ENCODE peak calls at places on chromosome 2, in ten cellular contexts. One of them, this sample, is unnamed.

GRCh38 chr2:96225016-96225533 is 16.4 kb upstream of the STARD7 start:
- DNase-seq in fibroblast of lung: no peak
- DNase-seq in HFF-Myc: no peak
- DNase-seq in uterus: no peak
- DNase-seq in colonic mucosa: no peak
- DNase-seq in BE2C: no peak
- DNase-seq in ascending aorta: no peak
- DNase-seq in sigmoid colon: no peak
- DNase-seq in astrocyte of the spinal cord: no peak
- DNase-seq in cardiac fibroblast: no peak
- DNase-seq in this sample: no peak

GRCh38 chr2:75522543-75523312 is 38.0 kb downstream of the EVA1A start:
- DNase-seq in fibroblast of lung: peak
- DNase-seq in HFF-Myc: no peak
- DNase-seq in uterus: peak
- DNase-seq in colonic mucosa: no peak
- DNase-seq in BE2C: no peak
- DNase-seq in ascending aorta: no peak
- DNase-seq in sigmoid colon: no peak
- DNase-seq in astrocyte of the spinal cord: no peak
- DNase-seq in cardiac fibroblast: no peak
- DNase-seq in this sample: no peak

GRCh38 chr2:73107211-73107926 is 5.4 kb downstream of the RAB11FIP5 start:
- DNase-seq in fibroblast of lung: no peak
- DNase-seq in HFF-Myc: no peak
- DNase-seq in uterus: peak
- DNase-seq in colonic mucosa: no peak
- DNase-seq in BE2C: no peak
- DNase-seq in ascending aorta: peak
- DNase-seq in sigmoid colon: no peak
- DNase-seq in astrocyte of the spinal cord: no peak
- DNase-seq in cardiac fibroblast: no peak
- DNase-seq in this sample: no peak

GRCh38 chr2:111653103-111653624 is 230.8 kb downstream of the ANAPC1 start:
- DNase-seq in fibroblast of lung: no peak
- DNase-seq in HFF-Myc: no peak
- DNase-seq in uterus: no peak
- DNase-seq in colonic mucosa: no peak
- DNase-seq in BE2C: no peak
- DNase-seq in ascending aorta: no peak
- DNase-seq in sigmoid colon: no peak
- DNase-seq in astrocyte of the spinal cord: no peak
- DNase-seq in cardiac fibroblast: no peak
- DNase-seq in this sample: no peak

GRCh38 chr2:120620025-120620793 is 115.5 kb upstream of the GLI2 start:
- DNase-seq in fibroblast of lung: peak
- DNase-seq in HFF-Myc: peak
- DNase-seq in uterus: no peak
- DNase-seq in colonic mucosa: no peak
- DNase-seq in BE2C: no peak
- DNase-seq in ascending aorta: no peak
- DNase-seq in sigmoid colon: no peak
- DNase-seq in astrocyte of the spinal cord: peak
- DNase-seq in cardiac fibroblast: no peak
- DNase-seq in this sample: peak

GRCh38 chr2:75560022-75560767 is 544 bp downstream of the EVA1A start:
- DNase-seq in fibroblast of lung: peak
- DNase-seq in HFF-Myc: no peak
- DNase-seq in uterus: no peak
- DNase-seq in colonic mucosa: no peak
- DNase-seq in BE2C: no peak
- DNase-seq in ascending aorta: no peak
- DNase-seq in sigmoid colon: no peak
- DNase-seq in astrocyte of the spinal cord: peak
- DNase-seq in cardiac fibroblast: peak
- DNase-seq in this sample: no peak

GRCh38 chr2:45675130-45675812 is 23.8 kb downstream of the PRKCE start:
- DNase-seq in fibroblast of lung: no peak
- DNase-seq in HFF-Myc: no peak
- DNase-seq in uterus: no peak
- DNase-seq in colonic mucosa: peak
- DNase-seq in BE2C: peak
- DNase-seq in ascending aorta: no peak
- DNase-seq in sigmoid colon: no peak
- DNase-seq in astrocyte of the spinal cord: no peak
- DNase-seq in cardiac fibroblast: peak
- DNase-seq in this sample: no peak

GRCh38 chr2:11068856-11069526 is 86.3 kb upstream of the SLC66A3 start:
- DNase-seq in fibroblast of lung: no peak
- DNase-seq in HFF-Myc: no peak
- DNase-seq in uterus: no peak
- DNase-seq in colonic mucosa: no peak
- DNase-seq in BE2C: no peak
- DNase-seq in ascending aorta: no peak
- DNase-seq in sigmoid colon: no peak
- DNase-seq in astrocyte of the spinal cord: no peak
- DNase-seq in cardiac fibroblast: no peak
- DNase-seq in this sample: no peak

DNA sequence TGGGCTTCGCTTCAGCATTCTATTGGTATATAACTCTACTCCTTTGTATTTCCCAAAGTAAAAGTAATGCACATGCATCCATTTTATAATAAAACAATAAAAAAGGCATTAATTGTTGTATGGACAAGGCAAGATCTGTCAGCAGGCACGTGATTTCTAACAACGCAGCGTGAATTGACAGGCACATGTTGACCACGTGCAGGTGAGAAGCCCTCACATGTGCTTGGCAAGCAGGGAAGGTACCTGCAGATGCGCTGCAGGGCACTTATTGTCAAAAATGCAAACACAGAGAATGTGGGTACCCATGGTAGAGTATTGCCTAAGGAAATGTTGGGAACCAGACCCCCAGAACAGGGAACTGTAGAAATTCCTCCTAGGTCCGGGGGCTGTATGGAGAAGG is 515.0 kb upstream of the HS6ST1 start:
- DNase-seq in fibroblast of lung: no peak
- DNase-seq in HFF-Myc: no peak
- DNase-seq in uterus: no peak
- DNase-seq in colonic mucosa: no peak
- DNase-seq in BE2C: no peak
- DNase-seq in ascending aorta: no peak
- DNase-seq in sigmoid colon: no peak
- DNase-seq in astrocyte of the spinal cord: no peak
- DNase-seq in cardiac fibroblast: no peak
- DNase-seq in this sample: no peak
- TF ChIP-seq CTCF in fibroblast of lung: no peak
- TF ChIP-seq CTCF in HFF-Myc: no peak
- TF ChIP-seq CTCF in uterus: no peak
- TF ChIP-seq CTCF in colonic mucosa: no peak
- TF ChIP-seq CTCF in BE2C: no peak
- TF ChIP-seq CTCF in ascending aorta: no peak
- TF ChIP-seq CTCF in sigmoid colon: no peak
- TF ChIP-seq CTCF in astrocyte of the spinal cord: no peak
- TF ChIP-seq CTCF in cardiac fibroblast: no peak
- TF ChIP-seq CTCF in this sample: no peak

GRCh38 chr2:181468857-181469256 is 11.7 kb downstream of the ITGA4 start:
- DNase-seq in fibroblast of lung: peak
- DNase-seq in HFF-Myc: no peak
- DNase-seq in uterus: no peak
- DNase-seq in colonic mucosa: no peak
- DNase-seq in BE2C: no peak
- DNase-seq in ascending aorta: no peak
- DNase-seq in sigmoid colon: no peak
- DNase-seq in astrocyte of the spinal cord: no peak
- DNase-seq in cardiac fibroblast: no peak
- DNase-seq in this sample: no peak

GRCh38 chr2:181468313-181468712 is 11.1 kb downstream of the ITGA4 start:
- DNase-seq in fibroblast of lung: peak
- DNase-seq in HFF-Myc: no peak
- DNase-seq in uterus: no peak
- DNase-seq in colonic mucosa: no peak
- DNase-seq in BE2C: no peak
- DNase-seq in ascending aorta: no peak
- DNase-seq in sigmoid colon: no peak
- DNase-seq in astrocyte of the spinal cord: no peak
- DNase-seq in cardiac fibroblast: peak
- DNase-seq in this sample: no peak

GRCh38 chr2:181463573-181463972 is 6.4 kb downstream of the ITGA4 start:
- DNase-seq in fibroblast of lung: no peak
- DNase-seq in HFF-Myc: no peak
- DNase-seq in uterus: no peak
- DNase-seq in colonic mucosa: no peak
- DNase-seq in BE2C: no peak
- DNase-seq in ascending aorta: no peak
- DNase-seq in sigmoid colon: no peak
- DNase-seq in astrocyte of the spinal cord: no peak
- DNase-seq in cardiac fibroblast: no peak
- DNase-seq in this sample: no peak

GRCh38 chr2:181466661-181467576 is 9.7 kb downstream of the ITGA4 start:
- DNase-seq in fibroblast of lung: peak
- DNase-seq in HFF-Myc: no peak
- DNase-seq in uterus: peak
- DNase-seq in colonic mucosa: peak
- DNase-seq in BE2C: peak
- DNase-seq in ascending aorta: peak
- DNase-seq in sigmoid colon: peak
- DNase-seq in astrocyte of the spinal cord: peak
- DNase-seq in cardiac fibroblast: peak
- DNase-seq in this sample: no peak

GRCh38 chr2:181465686-181466375 is 8.6 kb downstream of the ITGA4 start:
- DNase-seq in fibroblast of lung: peak
- DNase-seq in HFF-Myc: peak
- DNase-seq in uterus: no peak
- DNase-seq in colonic mucosa: no peak
- DNase-seq in BE2C: no peak
- DNase-seq in ascending aorta: no peak
- DNase-seq in sigmoid colon: no peak
- DNase-seq in astrocyte of the spinal cord: peak
- DNase-seq in cardiac fibroblast: peak
- DNase-seq in this sample: peak
- H3K4me3 ChIP-seq in fibroblast of lung: no peak
- H3K4me3 ChIP-seq in HFF-Myc: no peak
- H3K4me3 ChIP-seq in uterus: no peak
- H3K4me3 ChIP-seq in colonic mucosa: no peak
- H3K4me3 ChIP-seq in BE2C: no peak
- H3K4me3 ChIP-seq in ascending aorta: no peak
- H3K4me3 ChIP-seq in sigmoid colon: no peak
- H3K4me3 ChIP-seq in astrocyte of the spinal cord: no peak
- H3K4me3 ChIP-seq in cardiac fibroblast: no peak
- H3K4me3 ChIP-seq in this sample: no peak

DNA sequence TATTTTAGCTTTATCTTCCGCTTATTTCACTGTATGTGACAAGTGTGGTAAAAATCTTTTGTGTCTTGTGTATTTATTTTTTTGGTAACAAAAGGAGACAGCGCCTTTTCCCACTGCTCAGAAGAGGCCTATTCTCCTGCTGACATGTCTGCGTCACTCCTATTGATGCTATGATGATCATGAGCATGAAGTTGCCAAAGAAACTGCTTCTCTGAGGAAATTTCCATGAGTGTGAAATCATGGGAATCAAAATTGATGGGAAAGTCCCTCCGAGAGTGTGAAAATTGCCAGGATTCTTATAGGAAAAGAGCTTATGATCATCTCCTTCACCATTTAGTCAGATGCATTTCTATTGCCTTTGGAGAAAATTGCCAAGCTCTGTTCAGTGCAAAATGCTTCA is 36.5 kb upstream of the DARS1 start:
- DNase-seq in fibroblast of lung: no peak
- DNase-seq in HFF-Myc: no peak
- DNase-seq in uterus: no peak
- DNase-seq in colonic mucosa: no peak
- DNase-seq in BE2C: no peak
- DNase-seq in ascending aorta: no peak
- DNase-seq in sigmoid colon: no peak
- DNase-seq in astrocyte of the spinal cord: no peak
- DNase-seq in cardiac fibroblast: no peak
- DNase-seq in this sample: no peak
- TF ChIP-seq CTCF in fibroblast of lung: no peak
- TF ChIP-seq CTCF in HFF-Myc: no peak
- TF ChIP-seq CTCF in uterus: no peak
- TF ChIP-seq CTCF in colonic mucosa: no peak
- TF ChIP-seq CTCF in BE2C: no peak
- TF ChIP-seq CTCF in ascending aorta: no peak
- TF ChIP-seq CTCF in sigmoid colon: no peak
- TF ChIP-seq CTCF in astrocyte of the spinal cord: no peak
- TF ChIP-seq CTCF in cardiac fibroblast: no peak
- TF ChIP-seq CTCF in this sample: no peak

GRCh38 chr2:20351555-20352229 is 1.0 kb upstream of the PUM2 start:
- DNase-seq in fibroblast of lung: no peak
- DNase-seq in HFF-Myc: no peak
- DNase-seq in uterus: no peak
- DNase-seq in colonic mucosa: peak
- DNase-seq in BE2C: no peak
- DNase-seq in ascending aorta: no peak
- DNase-seq in sigmoid colon: no peak
- DNase-seq in astrocyte of the spinal cord: no peak
- DNase-seq in cardiac fibroblast: no peak
- DNase-seq in this sample: no peak

GRCh38 chr2:20350105-20350712 is 435 bp downstream of the PUM2 start:
- DNase-seq in fibroblast of lung: peak
- DNase-seq in HFF-Myc: no peak
- DNase-seq in uterus: no peak
- DNase-seq in colonic mucosa: peak
- DNase-seq in BE2C: peak
- DNase-seq in ascending aorta: peak
- DNase-seq in sigmoid colon: peak
- DNase-seq in astrocyte of the spinal cord: peak
- DNase-seq in cardiac fibroblast: peak
- DNase-seq in this sample: no peak

GRCh38 chr2:20350753-20351554 is at the start of gene PUM2:
- DNase-seq in fibroblast of lung: peak
- DNase-seq in HFF-Myc: peak
- DNase-seq in uterus: peak
- DNase-seq in colonic mucosa: peak
- DNase-seq in BE2C: peak
- DNase-seq in ascending aorta: peak
- DNase-seq in sigmoid colon: peak
- DNase-seq in astrocyte of the spinal cord: peak
- DNase-seq in cardiac fibroblast: peak
- DNase-seq in this sample: peak

GRCh38 chr2:20353597-20353996 is 3.0 kb upstream of the PUM2 start:
- DNase-seq in fibroblast of lung: no peak
- DNase-seq in HFF-Myc: no peak
- DNase-seq in uterus: no peak
- DNase-seq in colonic mucosa: peak
- DNase-seq in BE2C: no peak
- DNase-seq in ascending aorta: no peak
- DNase-seq in sigmoid colon: no peak
- DNase-seq in astrocyte of the spinal cord: no peak
- DNase-seq in cardiac fibroblast: no peak
- DNase-seq in this sample: no peak

DNA sequence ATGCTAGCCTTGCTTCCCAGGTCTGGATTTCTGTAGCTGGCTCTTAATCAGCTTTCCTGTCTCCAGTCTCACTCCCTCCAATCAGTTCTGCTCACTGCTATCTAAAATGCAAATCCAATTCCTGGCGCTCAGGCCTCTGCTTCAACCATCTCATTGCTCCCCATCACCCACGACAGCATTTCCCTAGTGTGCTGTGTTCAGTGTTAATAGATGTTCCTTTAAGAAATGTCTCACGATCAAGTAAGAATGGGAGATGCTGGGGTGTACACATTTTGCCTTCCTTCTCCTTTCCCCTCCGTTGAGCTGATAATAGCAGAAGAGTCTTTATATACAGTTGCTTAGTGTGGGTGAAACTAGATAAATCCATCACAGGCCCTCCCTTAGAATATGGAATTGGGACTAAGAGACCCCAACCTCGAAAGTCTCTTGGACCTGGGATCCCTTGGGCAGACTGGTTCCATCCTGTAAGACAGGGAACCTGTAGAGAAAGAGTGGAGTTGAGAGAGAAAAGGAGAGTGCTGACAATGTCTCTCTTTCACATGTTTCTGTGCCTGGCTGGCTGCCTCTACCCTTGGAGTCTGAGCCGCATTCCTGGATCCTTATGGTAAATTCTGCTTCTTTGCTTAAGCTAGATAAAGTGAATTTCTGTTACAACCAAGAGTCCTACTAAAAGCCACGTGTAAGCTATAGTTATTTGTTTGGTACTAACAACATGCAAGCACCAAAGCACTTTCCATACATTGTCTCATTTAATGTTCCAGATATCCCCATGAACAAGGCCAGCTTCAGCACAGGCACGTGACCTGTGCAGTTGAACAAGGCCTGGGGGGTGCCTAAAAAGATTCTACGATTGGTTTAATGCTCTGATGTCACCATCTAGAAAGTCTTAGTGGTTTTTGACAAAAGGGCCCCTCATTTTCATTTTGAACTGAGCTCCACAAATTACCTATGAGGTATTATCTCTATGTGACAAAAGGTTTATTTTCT is 1.9 kb upstream of the PUM2 start:
- DNase-seq in fibroblast of lung: no peak
- DNase-seq in HFF-Myc: no peak
- DNase-seq in uterus: no peak
- DNase-seq in colonic mucosa: no peak
- DNase-seq in BE2C: peak
- DNase-seq in ascending aorta: no peak
- DNase-seq in sigmoid colon: no peak
- DNase-seq in astrocyte of the spinal cord: no peak
- DNase-seq in cardiac fibroblast: no peak
- DNase-seq in this sample: no peak
- H3K4me3 ChIP-seq in fibroblast of lung: no peak
- H3K4me3 ChIP-seq in HFF-Myc: no peak
- H3K4me3 ChIP-seq in uterus: no peak
- H3K4me3 ChIP-seq in colonic mucosa: no peak
- H3K4me3 ChIP-seq in BE2C: peak
- H3K4me3 ChIP-seq in ascending aorta: no peak
- H3K4me3 ChIP-seq in sigmoid colon: no peak
- H3K4me3 ChIP-seq in astrocyte of the spinal cord: no peak
- H3K4me3 ChIP-seq in cardiac fibroblast: no peak
- H3K4me3 ChIP-seq in this sample: no peak